ENCODE peak calls at places on chromosomes 7 and 10, in ten cellular contexts. F is central memory CD8-positive, alpha-beta T cell; R is Right ventricle myocardium superior; S is activated CD4-positive, alpha-beta T cell treated with anti-CD3 and anti-CD28 coated beads for 36 hours; J is effector memory CD8-positive, alpha-beta T cell; K is pancreas; T is GM12878; O is left cardiac atrium; G is natural killer cell treated with Interleukin-12 subunit alpha and Interleukin-12 subunit beta and Interleukin-15 and Interleukin-18, amount 100 ng/mL, for 72 hours; A is Right ventricle myocardium inferior. Y is an unnamed sample.

GRCh38 chr10:34526758-34527730 is 288.1 kb downstream of the PARD3 start:
- ATAC-seq in F (no peak), R (peak; percentile 53), S (no peak), J (no peak), K (peak; percentile 28), T (peak; percentile 37), O (peak; percentile 75), G (no peak), A (peak; percentile 36), Y (no peak)

GRCh38 chr10:101036726-101037125 is 5.7 kb downstream of the SFXN3 start:
- ATAC-seq in F (no peak), R (no peak), S (no peak), J (no peak), K (no peak), T (no peak), O (no peak), G (no peak), A (no peak), Y (no peak)

GRCh38 chr7:40918701-40919271 is 784.0 kb downstream of the SUGCT start:
- ATAC-seq in F (no peak), R (no peak), S (no peak), J (no peak), K (no peak), T (peak; percentile 77), O (peak; percentile 23), G (no peak), A (peak; percentile 13), Y (no peak)

GRCh38 chr10:34116220-34116623 is 698.9 kb downstream of the PARD3 start:
- ATAC-seq in F (no peak), R (peak; percentile 41), S (no peak), J (no peak), K (no peak), T (peak; percentile 45), O (no peak), G (no peak), A (no peak), Y (no peak)

GRCh38 chr10:98570764-98571163 is 124.0 kb upstream of the HPS1 start:
- ATAC-seq in F (no peak), R (no peak), S (no peak), J (no peak), K (no peak), T (no peak), O (no peak), G (no peak), A (no peak), Y (no peak)

GRCh38 chr10:79405221-79405994 is 40.0 kb downstream of the ZCCHC24 start:
- ATAC-seq in F (no peak), R (peak; percentile 2), S (no peak), J (no peak), K (no peak), T (no peak), O (peak; percentile 14), G (no peak), A (no peak), Y (no peak)

GRCh38 chr10:117471344-117471874 is 71.1 kb upstream of the EMX2 start:
- ATAC-seq in F (no peak), R (no peak), S (no peak), J (no peak), K (no peak), T (peak; percentile 60), O (no peak), G (no peak), A (no peak), Y (no peak)

GRCh38 chr7:66055321-66055956 is 20.2 kb upstream of the ASL start:
- ATAC-seq in F (no peak), R (no peak), S (peak; percentile 53), J (peak; percentile 16), K (no peak), T (peak; percentile 91), O (no peak), G (peak; percentile 58), A (no peak), Y (peak; percentile 66)

GRCh38 chr10:1698185-1698584 is 39.1 kb downstream of the ADARB2 start:
- ATAC-seq in F (no peak), R (no peak), S (no peak), J (no peak), K (no peak), T (no peak), O (no peak), G (no peak), A (no peak), Y (no peak)

GRCh38 chr7:53303781-53304180 is 268.3 kb downstream of the POM121L12 start:
- ATAC-seq in F (no peak), R (no peak), S (no peak), J (no peak), K (no peak), T (no peak), O (no peak), G (no peak), A (no peak), Y (no peak)

GRCh38 chr7:127252736-127253288 is at the start of gene GRM8:
- ATAC-seq in F (peak; percentile 23), R (peak; percentile 75), S (no peak), J (peak; percentile 34), K (peak; percentile 70), T (peak; percentile 52), O (peak; percentile 74), G (peak; percentile 21), A (peak; percentile 71), Y (no peak)